ENCODE peak calls at places on chromosomes 2 and 18, in ten cellular contexts. X is Peyer's patch; Z is activated T-helper 1 cell treated with Interleukin-2 at 50 U/mL for 16 hours; H is AG04450; W is astrocyte of the spinal cord; C is OCI-LY7; L is tibial nerve; M is activated T-cell treated with anti-CD3 and anti-CD28 coated beads, Interleukin-2, amount 50 U/mL, for 1 hour; F is CD8-positive, alpha-beta T cell; E is small intestine. I is an unnamed sample.

GRCh38 chr2:240556553-240557100 is 1.2 kb downstream of the ANKMY1 start:
- DNase-seq in H (no peak), W (no peak), E (peak), F (peak), M (peak), L (no peak), X (peak), C (peak), Z (peak), I (peak)

GRCh38 chr2:200319587-200320337 is 13.3 kb downstream of the SPATS2L start:
- DNase-seq in L (no peak), M (no peak), E (peak), F (no peak), X (no peak), W (peak), H (no peak), Z (no peak), C (no peak), I (no peak)

GRCh38 chr18:12911025-12911927 is 27.2 kb upstream of the PTPN2 start:
- DNase-seq in M (peak), H (no peak), F (peak), W (peak), Z (peak), E (peak), C (no peak), X (peak), L (no peak), I (no peak)

GRCh38 chr2:37013315-37013641 is 46.9 kb upstream of the STRN start:
- DNase-seq in F (no peak), W (no peak), X (no peak), M (no peak), Z (no peak), H (no peak), L (no peak), C (no peak), E (no peak), I (no peak)

GRCh38 chr2:230983566-230983965 is 12.4 kb upstream of the SPATA3 start:
- DNase-seq in M (no peak), Z (no peak), E (no peak), C (no peak), H (no peak), W (no peak), X (no peak), L (no peak), F (no peak), I (no peak)

GRCh38 chr2:43718530-43719124 is 42.4 kb upstream of the C1GALT1C1L start:
- DNase-seq in H (no peak), W (no peak), C (peak), Z (no peak), F (no peak), E (no peak), L (no peak), X (no peak), M (no peak), I (no peak)

GRCh38 chr2:100744184-100744583 is 75.8 kb upstream of the NPAS2 start:
- DNase-seq in C (no peak), H (no peak), L (no peak), X (no peak), M (no peak), Z (no peak), F (no peak), E (no peak), W (no peak), I (no peak)

GRCh38 chr18:58862404-58862803 is 2.3 kb upstream of the ZNF532 start:
- DNase-seq in L (no peak), X (no peak), H (no peak), Z (no peak), E (no peak), W (no peak), C (peak), M (no peak), F (no peak), I (no peak)

GRCh38 chr2:127615511-127616166 is 30.3 kb upstream of the GPR17 start:
- DNase-seq in Z (no peak), F (no peak), C (no peak), H (no peak), M (no peak), W (no peak), E (no peak), L (no peak), X (peak), I (no peak)

GRCh38 chr2:167182403-167182802 is 294.1 kb downstream of the XIRP2 start:
- DNase-seq in F (no peak), C (no peak), W (no peak), H (no peak), X (no peak), E (no peak), L (no peak), M (no peak), Z (no peak), I (no peak)

GRCh38 chr18:36009214-36009613 is 36.7 kb downstream of the RMP24 start:
- DNase-seq in X (no peak), F (no peak), M (no peak), C (no peak), W (no peak), E (no peak), H (no peak), Z (no peak), L (no peak), I (no peak)

GRCh38 chr2:538646-539045 is 138.6 kb downstream of the TMEM18 start:
- DNase-seq in L (no peak), C (no peak), W (no peak), F (no peak), X (no peak), E (no peak), H (no peak), M (no peak), Z (no peak), I (no peak)

GRCh38 chr2:178177066-178177679 is 17.1 kb upstream of the OSBPL6 start:
- DNase-seq in F (no peak), L (no peak), H (no peak), W (peak), M (no peak), Z (no peak), X (no peak), E (peak), C (no peak), I (no peak)

GRCh38 chr18:6941988-6942387 is 175.6 kb downstream of the LAMA1 start:
- DNase-seq in L (no peak), F (no peak), E (no peak), W (no peak), C (no peak), X (no peak), Z (no peak), M (no peak), H (no peak), I (no peak)

GRCh38 chr2:127093648-127094210 is 13.2 kb downstream of the BIN1 start:
- DNase-seq in F (no peak), E (no peak), W (no peak), X (no peak), H (no peak), M (no peak), C (no peak), Z (no peak), L (no peak), I (no peak)

GRCh38 chr18:47321815-47322214 is 70.4 kb upstream of the SKOR2 start:
- DNase-seq in L (no peak), H (no peak), W (no peak), C (no peak), M (no peak), Z (no peak), X (no peak), E (no peak), F (no peak), I (no peak)